ENCODE peak calls at places on chromosomes 5 and 9, in four cellular contexts. E is CD14-positive monocyte, Z is fibroblast of mammary gland, D is type B pancreatic cell. I is an unnamed sample.
A peak's percentile ranks its signal among the peaks of the same experiment; 100 is the strongest.

GRCh38 chr5:53019320-53019719 is 30.2 kb downstream of the ITGA2 start:
- DNase-seq in Z (peak; percentile 79), D (no peak), E (peak; percentile 48), I (no peak)

GRCh38 chr5:34789021-34789531 is 49.9 kb upstream of the TTC23L start:
- DNase-seq in E (no peak), Z (peak; percentile 68), D (no peak), I (no peak)

GRCh38 chr9:20319641-20320337 is 302.5 kb downstream of the MLLT3 start:
- DNase-seq in D (no peak), Z (peak; percentile 68), E (no peak), I (peak; percentile 65)

GRCh38 chr9:80222466-80223169 is 650.9 kb downstream of the TLE4 start:
- DNase-seq in E (no peak), D (no peak), Z (no peak), I (no peak)

GRCh38 chr5:149581192-149581861 is at the start of gene ARHGEF37:
- DNase-seq in Z (peak; percentile 31), E (no peak), D (peak; percentile 73), I (peak; percentile 90)

GRCh38 chr9:107049046-107049824 is 186.3 kb downstream of the ZNF462 start:
- DNase-seq in E (no peak), Z (no peak), D (no peak), I (no peak)

GRCh38 chr9:15423328-15423985 is 781 bp downstream of the SNAPC3 start:
- DNase-seq in E (no peak), Z (peak; percentile 46), D (no peak), I (no peak)

GRCh38 chr5:28014779-28015178 is 976.4 kb upstream of the CDH9 start:
- DNase-seq in Z (peak; percentile 6), D (no peak), E (no peak), I (no peak)

GRCh38 chr5:80761176-80761575 is 106.4 kb upstream of the DHFR start:
- DNase-seq in Z (no peak), E (no peak), D (no peak), I (no peak)

GRCh38 chr9:120393386-120394057 is 186.4 kb downstream of the CDK5RAP2 start:
- DNase-seq in D (no peak), Z (peak; percentile 64), E (no peak), I (no peak)

GRCh38 chr5:141258464-141258863 is 13.3 kb downstream of the PCDHB15 start:
- DNase-seq in D (no peak), Z (no peak), E (no peak), I (no peak)

GRCh38 chr5:141260458-141261237 is 15.5 kb downstream of the PCDHB15 start:
- DNase-seq in D (no peak), E (no peak), Z (peak; percentile 14), I (no peak)

GRCh38 chr5:141258948-141259347 is 13.8 kb downstream of the PCDHB15 start:
- DNase-seq in D (no peak), Z (no peak), E (no peak), I (no peak)

DNA sequence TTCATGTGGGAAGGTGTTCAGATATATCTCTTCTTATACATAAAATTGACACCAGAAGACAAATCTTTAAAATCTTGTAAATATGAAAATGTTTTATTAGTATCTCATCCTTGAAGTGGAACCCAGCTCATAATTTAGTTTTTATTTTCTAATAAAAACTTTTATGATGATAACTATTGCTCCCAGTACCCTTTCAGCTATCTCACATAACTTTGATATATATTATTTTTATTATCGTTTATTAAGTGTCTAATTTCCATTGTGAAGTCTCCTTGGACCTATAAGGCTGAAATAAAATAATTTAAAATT is 16.0 kb downstream of the PCDHB15 start:
- DNase-seq in E (no peak), Z (no peak), D (no peak), I (no peak)
- TF ChIP-seq CTCF in E (no peak), Z (no peak), D (no peak), I (no peak)

DNA sequence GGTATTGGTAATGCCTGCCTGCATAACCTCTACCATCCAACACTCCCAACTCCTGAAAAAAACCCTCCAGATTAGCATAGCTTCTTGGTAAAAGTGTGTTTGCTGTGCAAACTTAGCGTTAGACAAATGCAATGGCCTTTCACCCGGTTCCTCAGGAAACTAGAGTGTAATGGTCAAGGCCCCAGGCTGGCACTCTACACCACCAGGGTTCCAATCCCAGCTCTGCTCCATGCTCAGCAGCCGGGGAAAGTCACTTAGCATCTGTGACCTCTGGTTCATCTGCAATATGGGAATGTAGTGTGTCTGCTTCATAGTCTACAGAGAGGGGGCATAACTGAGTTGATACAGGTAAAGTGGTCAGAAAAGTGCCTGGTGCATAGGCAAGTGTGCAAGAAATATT is 9.0 kb downstream of the FBP1 start:
- DNase-seq in D (no peak), E (no peak), Z (no peak), I (no peak)
- TF ChIP-seq CTCF in D (no peak), E (no peak), Z (no peak), I (no peak)

GRCh38 chr9:131520448-131520847 is 10.6 kb downstream of the UCK1 start:
- DNase-seq in D (no peak), Z (no peak), E (no peak), I (no peak)

GRCh38 chr9:131516274-131516565 is 13.5 kb downstream of the POMT1 start:
- DNase-seq in Z (no peak), E (no peak), D (no peak), I (no peak)

GRCh38 chr9:131517761-131518190 is 13.3 kb downstream of the UCK1 start:
- DNase-seq in E (no peak), Z (no peak), D (no peak), I (no peak)

GRCh38 chr9:131518553-131518952 is 12.5 kb downstream of the UCK1 start:
- DNase-seq in D (no peak), Z (no peak), E (no peak), I (no peak)

DNA sequence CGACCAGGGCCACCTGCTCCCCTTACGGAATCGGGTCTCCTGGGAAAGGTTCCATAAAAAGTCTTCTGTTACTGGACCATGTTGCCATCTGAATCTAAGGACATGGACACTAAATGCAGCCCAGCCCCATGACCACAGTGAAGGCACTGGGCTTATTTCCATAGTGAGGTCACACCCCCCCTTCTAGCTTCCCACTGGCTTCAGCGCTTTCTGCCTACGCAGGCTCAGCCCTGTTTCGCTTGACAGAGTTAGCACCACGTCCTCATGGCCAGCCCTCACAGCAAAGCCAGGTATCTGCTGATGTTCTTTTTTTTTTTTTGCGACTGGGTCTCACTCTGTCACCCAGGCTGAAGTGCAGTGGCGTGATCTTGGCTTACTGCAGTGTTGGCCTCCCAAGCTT is 14.1 kb downstream of the UCK1 start:
- DNase-seq in Z (no peak), E (no peak), D (no peak), I (no peak)
- TF ChIP-seq CTCF in Z (no peak), E (no peak), D (no peak), I (no peak)

GRCh38 chr5:120372899-120373298 is 91.2 kb upstream of the PRR16 start:
- DNase-seq in E (no peak), Z (peak; percentile 62), D (no peak), I (no peak)
- TF ChIP-seq CTCF in E (no peak), Z (no peak), D (no peak), I (no peak)

GRCh38 chr5:169666365-169666764 is 29.3 kb downstream of the DOCK2 start:
- DNase-seq in E (no peak), D (no peak), Z (no peak), I (no peak)

GRCh38 chr5:169663537-169663936 is 26.5 kb downstream of the DOCK2 start:
- DNase-seq in Z (no peak), E (no peak), D (no peak), I (no peak)

GRCh38 chr5:169667896-169668674 is 31.0 kb downstream of the DOCK2 start:
- DNase-seq in E (no peak), Z (no peak), D (no peak), I (no peak)

GRCh38 chr5:169670769-169671525 is 33.9 kb downstream of the DOCK2 start:
- DNase-seq in E (no peak), Z (no peak), D (no peak), I (no peak)

GRCh38 chr5:169668732-169669131 is 31.7 kb downstream of the DOCK2 start:
- DNase-seq in D (no peak), E (no peak), Z (no peak), I (no peak)
- TF ChIP-seq CTCF in D (no peak), E (no peak), Z (no peak), I (peak; percentile 31)

GRCh38 chr5:102545175-102545574 is 46.4 kb upstream of the SLCO6A1 start:
- DNase-seq in Z (no peak), E (no peak), D (no peak), I (no peak)
- TF ChIP-seq CTCF in Z (peak; percentile 18), E (peak; percentile 17), D (peak; percentile 55), I (peak; percentile 25)

GRCh38 chr5:103428923-103429322 is 133.7 kb downstream of the NUDT12 start:
- DNase-seq in E (no peak), D (no peak), Z (no peak), I (no peak)
- TF ChIP-seq CTCF in E (no peak), D (no peak), Z (no peak), I (no peak)

I was measured in osteocyte.